ENCODE peak calls at places on chromosomes 3 and 15, in ten cellular contexts. I, X, U, G, O, Z, S, A, C and L are unnamed samples.

GRCh38 chr15:49979705-49980382 is 139.2 kb downstream of the ATP8B4 start:
- DNase-seq in I (no peak), X (peak), U (no peak), G (no peak), O (no peak), Z (no peak), S (no peak), A (no peak), C (no peak), L (no peak)

GRCh38 chr3:120470870-120471269 is 20.1 kb upstream of the FSTL1 start:
- DNase-seq in I (no peak), X (no peak), U (no peak), G (peak), O (no peak), Z (no peak), S (no peak), A (no peak), C (no peak), L (no peak)

GRCh38 chr3:120683671-120684301 is 1.7 kb upstream of the HGD start:
- DNase-seq in I (no peak), X (no peak), U (no peak), G (no peak), O (no peak), Z (no peak), S (no peak), A (no peak), C (no peak), L (no peak)

GRCh38 chr3:69386535-69387385 is 872 bp upstream of the FRMD4B start:
- DNase-seq in I (no peak), X (no peak), U (no peak), G (no peak), O (no peak), Z (no peak), S (no peak), A (no peak), C (no peak), L (no peak)

GRCh38 chr3:66083096-66083960 is 44.6 kb upstream of the MAGI1 start:
- DNase-seq in I (no peak), X (no peak), U (no peak), G (no peak), O (no peak), Z (no peak), S (no peak), A (no peak), C (no peak), L (no peak)

GRCh38 chr3:28840976-28841376 is 439.9 kb upstream of the RBMS3 start:
- DNase-seq in I (no peak), X (no peak), U (no peak), G (no peak), O (no peak), Z (no peak), S (no peak), A (no peak), C (no peak), L (no peak)

GRCh38 chr3:11564577-11565001 is 79.1 kb downstream of the VGLL4 start:
- DNase-seq in I (peak), X (no peak), U (no peak), G (peak), O (no peak), Z (no peak), S (no peak), A (no peak), C (no peak), L (no peak)

GRCh38 chr3:126655887-126656286 is 963 bp upstream of the TXNRD3 start:
- DNase-seq in I (no peak), X (no peak), U (no peak), G (no peak), O (no peak), Z (no peak), S (no peak), A (no peak), C (no peak), L (no peak)

GRCh38 chr15:89790206-89790605 is 14.1 kb downstream of the MESP2 start:
- DNase-seq in I (peak), X (no peak), U (no peak), G (no peak), O (no peak), Z (no peak), S (no peak), A (no peak), C (no peak), L (no peak)

GRCh38 chr3:56314842-56315241 is 153.4 kb downstream of the ERC2 start:
- DNase-seq in I (no peak), X (no peak), U (no peak), G (no peak), O (no peak), Z (no peak), S (no peak), A (peak), C (no peak), L (peak)

GRCh38 chr3:134460965-134461364 is 24.8 kb downstream of the ANAPC13 start:
- DNase-seq in I (no peak), X (peak), U (no peak), G (no peak), O (no peak), Z (no peak), S (no peak), A (no peak), C (no peak), L (no peak)

DNA sequence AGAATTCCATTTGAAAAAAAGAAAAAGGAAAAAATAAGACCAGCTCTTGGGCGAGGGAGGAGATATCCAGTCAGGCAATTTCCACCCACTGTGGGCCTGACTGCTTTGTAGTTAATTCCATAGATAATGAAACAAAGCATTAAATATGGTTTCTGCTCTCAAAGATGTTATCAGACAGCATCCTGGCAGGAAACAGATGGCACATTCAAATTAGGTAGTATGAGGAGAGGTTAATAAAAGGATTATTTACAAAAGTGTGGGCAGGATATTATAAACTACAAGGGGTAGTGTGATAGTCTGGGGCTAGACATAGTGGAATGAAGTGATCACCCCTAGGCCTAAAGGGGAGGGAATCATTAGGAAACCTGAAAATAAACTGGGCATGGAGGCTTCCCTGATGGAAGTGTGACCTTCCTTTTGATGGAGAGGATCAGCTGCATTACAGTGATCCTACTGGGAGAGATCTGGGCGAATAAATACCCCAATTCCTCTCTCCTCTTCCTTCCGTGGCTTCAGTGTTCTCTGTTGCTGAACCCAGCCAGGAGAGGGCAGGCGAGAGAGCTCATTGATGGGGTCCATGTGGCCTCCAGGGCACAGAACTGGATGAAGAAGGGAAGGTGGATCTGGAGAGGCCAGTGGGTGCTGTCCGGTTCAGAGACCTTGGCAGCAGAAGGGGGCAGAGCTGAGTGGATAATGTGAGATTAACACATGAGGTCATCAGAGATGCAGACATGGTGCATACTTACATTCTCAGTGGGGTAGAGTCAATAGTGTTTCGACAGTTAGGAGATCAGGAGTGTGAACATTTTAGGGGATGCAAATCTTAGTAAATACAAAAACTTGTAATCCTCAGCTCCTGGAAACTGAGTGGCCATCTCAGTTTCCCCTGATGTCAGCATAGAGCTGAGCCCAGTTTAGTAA is 193.5 kb downstream of the CLSTN2 start:
- DNase-seq in I (no peak), X (peak), U (peak), G (no peak), O (peak), Z (peak), S (peak), A (no peak), C (no peak), L (no peak)
- TF ChIP-seq CTCF in I (no peak), X (peak), U (peak), G (no peak), O (peak), Z (peak), S (peak), A (no peak), C (no peak), L (no peak)

GRCh38 chr15:40331637-40332036 is 8.1 kb downstream of the INAFM2 start:
- DNase-seq in I (no peak), X (no peak), U (no peak), G (no peak), O (no peak), Z (no peak), S (no peak), A (no peak), C (no peak), L (no peak)

GRCh38 chr15:40328711-40329240 is 5.3 kb downstream of the INAFM2 start:
- DNase-seq in I (no peak), X (no peak), U (no peak), G (no peak), O (no peak), Z (no peak), S (no peak), A (no peak), C (no peak), L (no peak)

GRCh38 chr15:40329804-40330203 is 6.3 kb downstream of the INAFM2 start:
- DNase-seq in I (no peak), X (no peak), U (no peak), G (no peak), O (no peak), Z (no peak), S (no peak), A (no peak), C (no peak), L (no peak)

GRCh38 chr15:40331026-40331425 is 7.5 kb downstream of the INAFM2 start:
- DNase-seq in I (no peak), X (no peak), U (no peak), G (no peak), O (no peak), Z (no peak), S (no peak), A (no peak), C (no peak), L (no peak)

GRCh38 chr15:40330368-40330836 is 6.9 kb downstream of the INAFM2 start:
- DNase-seq in I (no peak), X (peak), U (no peak), G (peak), O (no peak), Z (no peak), S (peak), A (no peak), C (peak), L (no peak)
- TF ChIP-seq POLR2A in I (no peak), X (no peak), U (no peak), G (no peak), O (no peak), Z (no peak), S (no peak), A (no peak), C (no peak), L (no peak)

GRCh38 chr15:91348812-91349500 is 248.9 kb downstream of the SV2B start:
- DNase-seq in I (no peak), X (no peak), U (no peak), G (no peak), O (no peak), Z (no peak), S (no peak), A (no peak), C (no peak), L (no peak)

GRCh38 chr15:91345761-91346160 is 245.7 kb downstream of the SV2B start:
- DNase-seq in I (no peak), X (no peak), U (no peak), G (no peak), O (no peak), Z (no peak), S (no peak), A (no peak), C (no peak), L (no peak)

GRCh38 chr15:91342091-91342490 is 242.0 kb downstream of the SV2B start:
- DNase-seq in I (no peak), X (no peak), U (no peak), G (no peak), O (no peak), Z (no peak), S (no peak), A (no peak), C (no peak), L (no peak)

GRCh38 chr15:91346259-91346658 is 246.2 kb downstream of the SV2B start:
- DNase-seq in I (no peak), X (no peak), U (no peak), G (no peak), O (no peak), Z (no peak), S (no peak), A (no peak), C (no peak), L (no peak)
- TF ChIP-seq CTCF in I (no peak), X (no peak), U (no peak), G (no peak), O (no peak), Z (no peak), S (no peak), A (no peak), C (no peak), L (no peak)

GRCh38 chr3:13332158-13332557 is 88.0 kb downstream of the NUP210 start:
- DNase-seq in I (no peak), X (no peak), U (no peak), G (no peak), O (peak), Z (no peak), S (no peak), A (no peak), C (no peak), L (no peak)

GRCh38 chr3:13335503-13335902 is 84.6 kb downstream of the NUP210 start:
- DNase-seq in I (no peak), X (no peak), U (no peak), G (no peak), O (no peak), Z (no peak), S (no peak), A (no peak), C (no peak), L (no peak)

GRCh38 chr3:13335062-13335461 is 85.1 kb downstream of the NUP210 start:
- DNase-seq in I (no peak), X (no peak), U (no peak), G (no peak), O (peak), Z (no peak), S (no peak), A (no peak), C (no peak), L (no peak)

GRCh38 chr3:13333236-13333897 is 86.8 kb downstream of the NUP210 start:
- DNase-seq in I (no peak), X (no peak), U (no peak), G (no peak), O (no peak), Z (no peak), S (no peak), A (no peak), C (no peak), L (no peak)

DNA sequence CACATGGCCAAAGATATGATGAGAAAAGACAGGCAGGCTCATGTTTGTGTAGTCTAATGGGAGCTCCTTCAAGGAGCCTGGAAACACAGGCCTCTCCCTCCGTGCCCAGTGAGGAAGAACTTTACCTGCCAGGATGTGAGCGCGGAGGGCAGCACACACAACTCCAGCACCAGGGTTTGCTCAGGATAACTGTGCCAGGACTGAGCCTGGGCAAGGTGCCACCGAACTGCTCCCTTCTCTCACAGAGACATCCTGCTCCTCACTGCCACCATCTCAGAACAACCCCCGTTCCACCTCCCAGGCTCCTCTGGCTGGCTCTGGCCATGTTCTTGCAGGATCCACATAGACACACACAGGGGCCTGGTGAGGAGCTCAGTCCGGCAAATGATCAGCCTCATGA is 87.4 kb downstream of the NUP210 start:
- DNase-seq in I (no peak), X (no peak), U (no peak), G (no peak), O (peak), Z (no peak), S (no peak), A (no peak), C (no peak), L (no peak)
- TF ChIP-seq POLR2A in I (no peak), X (no peak), U (no peak), G (no peak), O (no peak), Z (no peak), S (no peak), A (no peak), C (no peak), L (no peak)

GRCh38 chr3:140500473-140500872 is 177.4 kb upstream of the TRIM42 start:
- DNase-seq in I (no peak), X (no peak), U (no peak), G (no peak), O (no peak), Z (no peak), S (no peak), A (no peak), C (no peak), L (no peak)

GRCh38 chr3:140501770-140502364 is 176.0 kb upstream of the TRIM42 start:
- DNase-seq in I (no peak), X (no peak), U (no peak), G (no peak), O (no peak), Z (no peak), S (no peak), A (no peak), C (no peak), L (no peak)

GRCh38 chr3:140497331-140497730 is 180.5 kb upstream of the TRIM42 start:
- DNase-seq in I (no peak), X (no peak), U (no peak), G (no peak), O (no peak), Z (no peak), S (no peak), A (no peak), C (no peak), L (no peak)

GRCh38 chr3:140501054-140501769 is 176.7 kb upstream of the TRIM42 start:
- DNase-seq in I (no peak), X (no peak), U (no peak), G (no peak), O (peak), Z (no peak), S (no peak), A (no peak), C (no peak), L (no peak)

DNA sequence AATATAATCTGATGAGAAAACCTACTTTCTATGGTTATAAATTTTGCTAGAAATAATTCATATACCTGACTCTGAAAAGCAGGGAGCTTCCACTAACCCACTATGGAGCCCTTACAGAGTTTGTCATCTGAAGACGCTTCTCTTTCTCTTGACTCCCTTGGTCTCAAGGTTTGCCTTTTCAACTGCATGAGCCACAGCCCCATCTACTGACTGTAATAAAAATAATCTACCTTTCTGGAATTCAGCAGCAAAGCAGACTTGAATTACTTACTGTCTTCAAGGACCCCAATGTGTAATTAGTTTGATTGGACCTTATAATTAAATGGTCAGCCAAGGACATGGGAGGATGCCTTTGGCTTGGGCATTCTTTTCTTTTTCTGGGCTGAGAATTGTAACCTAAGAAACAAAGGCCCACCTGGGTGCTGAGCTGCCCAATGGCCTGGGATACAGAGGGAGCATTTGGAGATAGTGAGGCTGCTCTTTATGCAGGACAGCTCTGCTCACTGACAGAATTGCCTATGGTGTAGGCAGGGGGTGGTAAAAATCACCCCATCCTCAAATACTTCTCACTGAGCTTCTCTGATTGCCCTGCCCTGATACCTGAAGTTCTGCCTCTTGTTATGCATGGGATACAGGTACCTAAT is 178.6 kb upstream of the TRIM42 start:
- DNase-seq in I (no peak), X (no peak), U (peak), G (no peak), O (no peak), Z (peak), S (no peak), A (no peak), C (no peak), L (no peak)
- TF ChIP-seq CTCF in I (no peak), X (no peak), U (peak), G (peak), O (peak), Z (peak), S (peak), A (no peak), C (no peak), L (no peak)

GRCh38 chr3:160409812-160410610 is 10.6 kb downstream of the SMC4 start:
- DNase-seq in I (no peak), X (peak), U (no peak), G (no peak), O (no peak), Z (no peak), S (no peak), A (no peak), C (no peak), L (no peak)
- TF ChIP-seq POLR2A in I (no peak), X (no peak), U (no peak), G (no peak), O (no peak), Z (no peak), S (no peak), A (no peak), C (no peak), L (no peak)

GRCh38 chr3:48811524-48811923 is 36.1 kb downstream of the PRKAR2A start:
- DNase-seq in I (no peak), X (no peak), U (no peak), G (no peak), O (no peak), Z (no peak), S (no peak), A (no peak), C (no peak), L (no peak)
- TF ChIP-seq CTCF in I (no peak), X (no peak), U (no peak), G (no peak), O (no peak), Z (no peak), S (no peak), A (no peak), C (no peak), L (no peak)

DNA sequence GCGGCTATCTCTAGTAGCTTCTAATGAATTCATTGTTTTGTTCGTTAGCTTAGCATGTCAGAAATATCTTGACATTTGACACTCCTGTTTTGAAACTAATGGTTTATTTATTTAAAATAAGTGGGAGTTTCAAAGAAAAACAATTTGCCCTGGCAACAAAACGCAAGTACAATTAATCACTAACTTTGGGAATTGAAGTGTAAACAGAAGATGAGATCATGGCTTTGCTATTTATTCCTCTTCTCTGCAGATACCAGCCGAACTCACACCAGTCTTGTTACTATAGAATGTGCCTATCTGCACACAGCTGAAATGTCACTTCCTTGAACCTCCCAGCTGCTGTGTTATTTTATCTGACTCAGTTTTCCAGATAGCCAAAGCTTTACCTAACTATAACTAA is 27.5 kb downstream of the MASP1 start:
- DNase-seq in I (no peak), X (peak), U (peak), G (no peak), O (no peak), Z (peak), S (no peak), A (no peak), C (no peak), L (no peak)
- TF ChIP-seq POLR2A in I (no peak), X (no peak), U (no peak), G (no peak), O (no peak), Z (no peak), S (no peak), A (no peak), C (no peak), L (no peak)

GRCh38 chr3:164377466-164377865 is 700.8 kb downstream of the SI start:
- DNase-seq in I (no peak), X (no peak), U (no peak), G (no peak), O (no peak), Z (no peak), S (no peak), A (no peak), C (no peak), L (no peak)

GRCh38 chr3:164375538-164375937 is 702.8 kb downstream of the SI start:
- DNase-seq in I (no peak), X (no peak), U (no peak), G (no peak), O (no peak), Z (no peak), S (no peak), A (no peak), C (no peak), L (no peak)

GRCh38 chr3:164375995-164376394 is 702.3 kb downstream of the SI start:
- DNase-seq in I (no peak), X (no peak), U (no peak), G (no peak), O (no peak), Z (no peak), S (no peak), A (no peak), C (no peak), L (no peak)

DNA sequence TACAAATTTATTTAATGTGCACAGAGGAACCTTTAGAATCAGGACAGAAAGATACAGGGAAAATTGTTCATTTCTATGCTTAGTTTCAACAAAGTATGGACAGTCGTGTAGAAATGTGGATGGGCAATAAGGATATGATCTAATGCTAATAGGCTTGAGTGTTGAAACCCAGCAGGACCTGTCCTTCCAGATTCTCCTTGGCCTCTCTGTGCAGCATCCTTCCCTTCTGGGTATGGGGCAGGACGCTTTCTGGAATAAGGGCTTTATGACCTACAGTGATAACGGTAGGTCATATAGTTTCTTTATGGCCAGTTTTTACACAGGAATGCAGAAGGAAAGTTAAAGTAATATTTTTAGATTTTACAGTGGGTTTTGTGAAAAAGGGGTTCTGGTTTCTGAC is 698.1 kb downstream of the SI start:
- DNase-seq in I (no peak), X (no peak), U (no peak), G (no peak), O (no peak), Z (no peak), S (no peak), A (no peak), C (no peak), L (no peak)
- TF ChIP-seq CTCF in I (no peak), X (no peak), U (no peak), G (no peak), O (no peak), Z (no peak), S (no peak), A (no peak), C (no peak), L (no peak)